ENCODE peak calls at places on chromosomes 16 and 17, in six cellular contexts. One of them, this sample, is unnamed.

GRCh38 chr17:49497147-49498036 is 2.3 kb downstream of the NGFR start:
- DNase-seq in OCI-LY7: no peak
- DNase-seq in GM12865: no peak
- DNase-seq in brain microvascular endothelial cell: no peak
- DNase-seq in ovary: peak
- DNase-seq in cardiac fibroblast: peak
- DNase-seq in this sample: peak

GRCh38 chr17:73091770-73092517 is 544 bp downstream of the SLC39A11 start:
- DNase-seq in OCI-LY7: peak
- DNase-seq in GM12865: peak
- DNase-seq in brain microvascular endothelial cell: no peak
- DNase-seq in ovary: peak
- DNase-seq in cardiac fibroblast: peak
- DNase-seq in this sample: no peak

GRCh38 chr16:58628845-58629680 is 563 bp downstream of the CNOT1 start:
- DNase-seq in OCI-LY7: peak
- DNase-seq in GM12865: peak
- DNase-seq in brain microvascular endothelial cell: no peak
- DNase-seq in ovary: peak
- DNase-seq in cardiac fibroblast: peak
- DNase-seq in this sample: peak

GRCh38 chr16:14321542-14321941 is 250.4 kb downstream of the MRTFB start:
- DNase-seq in OCI-LY7: no peak
- DNase-seq in GM12865: no peak
- DNase-seq in brain microvascular endothelial cell: no peak
- DNase-seq in ovary: peak
- DNase-seq in cardiac fibroblast: no peak
- DNase-seq in this sample: no peak

GRCh38 chr17:75096082-75096625 is 8.4 kb downstream of the SLC16A5 start:
- DNase-seq in OCI-LY7: no peak
- DNase-seq in GM12865: no peak
- DNase-seq in brain microvascular endothelial cell: peak
- DNase-seq in ovary: no peak
- DNase-seq in cardiac fibroblast: peak
- DNase-seq in this sample: peak

GRCh38 chr16:48409839-48410610 is 24.8 kb upstream of the SIAH1 start:
- DNase-seq in OCI-LY7: no peak
- DNase-seq in GM12865: no peak
- DNase-seq in brain microvascular endothelial cell: peak
- DNase-seq in ovary: peak
- DNase-seq in cardiac fibroblast: peak
- DNase-seq in this sample: peak

GRCh38 chr17:16101440-16101839 is 101.8 kb downstream of the TTC19 start:
- DNase-seq in OCI-LY7: no peak
- DNase-seq in GM12865: no peak
- DNase-seq in brain microvascular endothelial cell: no peak
- DNase-seq in ovary: no peak
- DNase-seq in cardiac fibroblast: no peak
- DNase-seq in this sample: no peak

GRCh38 chr17:17146791-17147406 is 59.2 kb downstream of the PLD6 start:
- DNase-seq in OCI-LY7: peak
- DNase-seq in GM12865: peak
- DNase-seq in brain microvascular endothelial cell: no peak
- DNase-seq in ovary: no peak
- DNase-seq in cardiac fibroblast: no peak
- DNase-seq in this sample: no peak

GRCh38 chr17:82590216-82590615 is 58.0 kb downstream of the WDR45B start:
- DNase-seq in OCI-LY7: no peak
- DNase-seq in GM12865: no peak
- DNase-seq in brain microvascular endothelial cell: no peak
- DNase-seq in ovary: no peak
- DNase-seq in cardiac fibroblast: no peak
- DNase-seq in this sample: no peak

GRCh38 chr17:59620518-59621259 is 994 bp downstream of the CLTC start:
- DNase-seq in OCI-LY7: peak
- DNase-seq in GM12865: peak
- DNase-seq in brain microvascular endothelial cell: no peak
- DNase-seq in ovary: no peak
- DNase-seq in cardiac fibroblast: peak
- DNase-seq in this sample: peak

GRCh38 chr16:53789159-53789558 is 85.2 kb downstream of the FTO start:
- DNase-seq in OCI-LY7: no peak
- DNase-seq in GM12865: no peak
- DNase-seq in brain microvascular endothelial cell: peak
- DNase-seq in ovary: no peak
- DNase-seq in cardiac fibroblast: peak
- DNase-seq in this sample: peak

GRCh38 chr16:54208262-54208661 is 78.3 kb downstream of the IRX3 start:
- DNase-seq in OCI-LY7: no peak
- DNase-seq in GM12865: no peak
- DNase-seq in brain microvascular endothelial cell: no peak
- DNase-seq in ovary: no peak
- DNase-seq in cardiac fibroblast: peak
- DNase-seq in this sample: no peak

GRCh38 chr17:73643012-73643845 is 1.0 kb downstream of the SDK2 start:
- DNase-seq in OCI-LY7: no peak
- DNase-seq in GM12865: no peak
- DNase-seq in brain microvascular endothelial cell: no peak
- DNase-seq in ovary: no peak
- DNase-seq in cardiac fibroblast: no peak
- DNase-seq in this sample: no peak

GRCh38 chr17:27315322-27315721 is 21.4 kb downstream of the WSB1 start:
- DNase-seq in OCI-LY7: no peak
- DNase-seq in GM12865: no peak
- DNase-seq in brain microvascular endothelial cell: peak
- DNase-seq in ovary: peak
- DNase-seq in cardiac fibroblast: peak
- DNase-seq in this sample: peak

GRCh38 chr16:89002851-89003830 is 26.1 kb upstream of the CBFA2T3 start:
- DNase-seq in OCI-LY7: no peak
- DNase-seq in GM12865: no peak
- DNase-seq in brain microvascular endothelial cell: no peak
- DNase-seq in ovary: no peak
- DNase-seq in cardiac fibroblast: no peak
- DNase-seq in this sample: no peak

GRCh38 chr17:29357821-29358232 is 32.3 kb upstream of the TAOK1 start:
- DNase-seq in OCI-LY7: no peak
- DNase-seq in GM12865: peak
- DNase-seq in brain microvascular endothelial cell: no peak
- DNase-seq in ovary: no peak
- DNase-seq in cardiac fibroblast: peak
- DNase-seq in this sample: peak

GRCh38 chr17:46950997-46951621 is 27.9 kb downstream of the RPRML start:
- DNase-seq in OCI-LY7: no peak
- DNase-seq in GM12865: no peak
- DNase-seq in brain microvascular endothelial cell: no peak
- DNase-seq in ovary: no peak
- DNase-seq in cardiac fibroblast: no peak
- DNase-seq in this sample: no peak

GRCh38 chr16:12573300-12573699 is 230.4 kb downstream of the CPPED1 start:
- DNase-seq in OCI-LY7: peak
- DNase-seq in GM12865: peak
- DNase-seq in brain microvascular endothelial cell: no peak
- DNase-seq in ovary: no peak
- DNase-seq in cardiac fibroblast: no peak
- DNase-seq in this sample: no peak

GRCh38 chr17:78641243-78641642 is 64.0 kb upstream of the DNAH17 start:
- DNase-seq in OCI-LY7: no peak
- DNase-seq in GM12865: no peak
- DNase-seq in brain microvascular endothelial cell: no peak
- DNase-seq in ovary: no peak
- DNase-seq in cardiac fibroblast: no peak
- DNase-seq in this sample: no peak

GRCh38 chr17:62791235-62792121 is 16.6 kb downstream of the MARCHF10 start:
- DNase-seq in OCI-LY7: no peak
- DNase-seq in GM12865: no peak
- DNase-seq in brain microvascular endothelial cell: peak
- DNase-seq in ovary: no peak
- DNase-seq in cardiac fibroblast: peak
- DNase-seq in this sample: peak

GRCh38 chr17:43381204-43381603 is 17.6 kb upstream of the ARL4D start:
- DNase-seq in OCI-LY7: no peak
- DNase-seq in GM12865: no peak
- DNase-seq in brain microvascular endothelial cell: no peak
- DNase-seq in ovary: no peak
- DNase-seq in cardiac fibroblast: no peak
- DNase-seq in this sample: no peak

GRCh38 chr17:57990037-57990436 is 2.0 kb upstream of the VEZF1 start:
- DNase-seq in OCI-LY7: no peak
- DNase-seq in GM12865: no peak
- DNase-seq in brain microvascular endothelial cell: no peak
- DNase-seq in ovary: no peak
- DNase-seq in cardiac fibroblast: no peak
- DNase-seq in this sample: no peak

GRCh38 chr16:15782573-15783365 is 74.1 kb downstream of the MYH11 start:
- DNase-seq in OCI-LY7: no peak
- DNase-seq in GM12865: no peak
- DNase-seq in brain microvascular endothelial cell: no peak
- DNase-seq in ovary: no peak
- DNase-seq in cardiac fibroblast: no peak
- DNase-seq in this sample: no peak

GRCh38 chr16:1992475-1993292 is 2.9 kb downstream of the SYNGR3 start:
- DNase-seq in OCI-LY7: no peak
- DNase-seq in GM12865: no peak
- DNase-seq in brain microvascular endothelial cell: no peak
- DNase-seq in ovary: peak
- DNase-seq in cardiac fibroblast: no peak
- DNase-seq in this sample: no peak
- H3K4me3 ChIP-seq in OCI-LY7: no peak
- H3K4me3 ChIP-seq in GM12865: no peak
- H3K4me3 ChIP-seq in brain microvascular endothelial cell: no peak
- H3K4me3 ChIP-seq in ovary: no peak
- H3K4me3 ChIP-seq in cardiac fibroblast: no peak
- H3K4me3 ChIP-seq in this sample: no peak

GRCh38 chr17:39595928-39596327 is 11.8 kb downstream of the NEUROD2 start:
- DNase-seq in OCI-LY7: no peak
- DNase-seq in GM12865: no peak
- DNase-seq in brain microvascular endothelial cell: no peak
- DNase-seq in ovary: no peak
- DNase-seq in cardiac fibroblast: no peak
- DNase-seq in this sample: no peak
- TF ChIP-seq CTCF in OCI-LY7: no peak
- TF ChIP-seq CTCF in GM12865: no peak
- TF ChIP-seq CTCF in brain microvascular endothelial cell: no peak
- TF ChIP-seq CTCF in ovary: no peak
- TF ChIP-seq CTCF in cardiac fibroblast: no peak
- TF ChIP-seq CTCF in this sample: no peak

GRCh38 chr16:81081007-81081406 is 4.0 kb upstream of the C16orf46 start:
- DNase-seq in OCI-LY7: no peak
- DNase-seq in GM12865: no peak
- DNase-seq in brain microvascular endothelial cell: no peak
- DNase-seq in ovary: no peak
- DNase-seq in cardiac fibroblast: no peak
- DNase-seq in this sample: no peak

GRCh38 chr16:81080233-81080632 is 3.2 kb upstream of the C16orf46 start:
- DNase-seq in OCI-LY7: no peak
- DNase-seq in GM12865: no peak
- DNase-seq in brain microvascular endothelial cell: no peak
- DNase-seq in ovary: no peak
- DNase-seq in cardiac fibroblast: no peak
- DNase-seq in this sample: no peak

GRCh38 chr16:81073560-81074330 is 3.3 kb downstream of the C16orf46 start:
- DNase-seq in OCI-LY7: no peak
- DNase-seq in GM12865: no peak
- DNase-seq in brain microvascular endothelial cell: no peak
- DNase-seq in ovary: no peak
- DNase-seq in cardiac fibroblast: no peak
- DNase-seq in this sample: no peak

GRCh38 chr16:81076566-81077076 is 417 bp downstream of the C16orf46 start:
- DNase-seq in OCI-LY7: peak
- DNase-seq in GM12865: peak
- DNase-seq in brain microvascular endothelial cell: peak
- DNase-seq in ovary: peak
- DNase-seq in cardiac fibroblast: peak
- DNase-seq in this sample: no peak

DNA sequence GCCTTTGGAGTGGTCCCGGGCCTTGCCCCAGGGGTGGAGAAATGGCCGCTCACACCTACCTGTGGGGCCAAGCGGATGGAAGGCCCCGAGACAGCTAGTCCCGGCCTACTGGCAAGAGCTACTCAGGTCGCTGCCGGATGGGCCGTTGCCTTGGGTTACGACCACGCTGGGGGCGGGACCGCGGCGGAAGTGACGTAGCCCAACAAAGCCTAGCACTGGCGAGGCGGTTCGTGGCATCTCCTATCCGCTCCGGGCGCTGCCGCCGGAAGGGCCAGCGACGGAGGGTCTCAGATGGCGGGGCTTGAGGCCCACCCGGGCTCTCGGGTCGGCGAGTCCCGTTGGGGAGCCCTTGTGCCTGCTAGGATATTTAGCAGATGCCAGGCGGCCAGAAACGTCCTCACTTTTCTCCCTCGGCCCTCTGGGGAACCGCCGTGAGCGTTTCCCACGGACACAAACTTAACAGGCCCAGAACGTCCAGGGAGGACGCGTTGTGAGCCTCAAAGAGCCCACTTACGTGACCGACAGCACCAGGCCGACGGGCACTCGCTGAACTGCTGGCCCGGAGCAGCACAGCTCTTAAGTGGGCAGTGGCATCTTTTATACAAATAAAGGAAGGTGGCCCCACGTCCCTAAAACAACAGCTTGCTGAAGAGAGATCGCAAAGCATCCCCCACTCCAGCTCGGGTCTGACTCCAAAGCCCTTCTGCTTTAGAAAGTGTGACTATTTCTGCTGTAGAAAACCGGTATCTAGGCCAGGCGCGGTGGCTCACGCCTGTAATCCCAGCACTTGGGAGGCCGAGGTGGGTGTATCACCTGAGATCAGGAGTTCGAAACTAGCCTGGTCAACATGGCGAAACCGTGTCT is at the start of gene C16orf46:
- DNase-seq in OCI-LY7: peak
- DNase-seq in GM12865: peak
- DNase-seq in brain microvascular endothelial cell: peak
- DNase-seq in ovary: peak
- DNase-seq in cardiac fibroblast: peak
- DNase-seq in this sample: peak
- H3K4me3 ChIP-seq in OCI-LY7: peak
- H3K4me3 ChIP-seq in GM12865: peak
- H3K4me3 ChIP-seq in brain microvascular endothelial cell: peak
- H3K4me3 ChIP-seq in ovary: peak
- H3K4me3 ChIP-seq in cardiac fibroblast: peak
- H3K4me3 ChIP-seq in this sample: peak

DNA sequence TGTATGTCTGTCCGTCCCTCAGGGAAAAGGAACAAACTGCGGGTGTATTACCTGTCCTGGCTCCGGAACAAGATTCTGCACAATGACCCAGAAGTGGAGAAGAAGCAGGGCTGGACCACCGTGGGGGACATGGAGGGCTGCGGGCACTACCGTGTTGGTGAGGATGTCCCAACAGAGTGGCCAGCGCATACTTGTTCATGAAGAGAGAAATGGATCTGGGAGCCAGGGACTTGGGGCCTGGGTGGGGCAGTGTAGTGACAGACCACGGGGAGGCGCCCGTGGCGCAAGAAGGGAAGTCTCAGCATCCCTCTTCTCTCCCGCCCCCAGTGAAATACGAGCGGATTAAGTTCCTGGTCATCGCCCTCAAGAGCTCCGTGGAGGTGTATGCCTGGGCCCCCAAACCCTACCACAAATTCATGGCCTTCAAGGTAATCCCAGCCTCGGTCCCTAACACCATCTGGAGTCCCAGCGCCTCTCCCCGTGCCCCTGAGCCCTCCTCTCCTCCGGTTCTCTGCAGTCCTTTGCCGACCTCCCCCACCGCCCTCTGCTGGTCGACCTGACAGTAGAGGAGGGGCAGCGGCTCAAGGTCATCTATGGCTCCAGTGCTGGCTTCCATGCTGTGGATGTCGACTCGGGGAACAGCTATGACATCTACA is 3.5 kb upstream of the C17orf107 start:
- DNase-seq in OCI-LY7: no peak
- DNase-seq in GM12865: no peak
- DNase-seq in brain microvascular endothelial cell: no peak
- DNase-seq in ovary: peak
- DNase-seq in cardiac fibroblast: no peak
- DNase-seq in this sample: no peak
- TF ChIP-seq CTCF in OCI-LY7: peak
- TF ChIP-seq CTCF in GM12865: no peak
- TF ChIP-seq CTCF in brain microvascular endothelial cell: peak
- TF ChIP-seq CTCF in ovary: no peak
- TF ChIP-seq CTCF in cardiac fibroblast: peak
- TF ChIP-seq CTCF in this sample: peak

This sample was measured in astrocyte of the spinal cord.